ENCODE peak calls at places on chromosomes 11 and 22, in seven cellular contexts. N is colonic mucosa; Q is activated CD4-positive, alpha-beta T cell treated with anti-CD3 and anti-CD28 coated beads for 24 hours; J is stimulated activated CD4-positive, alpha-beta T cell treated with anti-CD3 and anti-CD28 coated beads, Interleukin-12 subunit alpha, Interleukin-12 subunit beta, amount 100 ng/mL, for 48 hours; H is PC-3; O is heart right ventricle; K is mucosa of gallbladder. R is an unnamed sample.

GRCh38 chr22:20943104-20943933 is 23.7 kb upstream of the AIFM3 start:
- DNase-seq in O (no peak), N (no peak), Q (no peak), H (no peak), J (no peak), K (no peak), R (no peak)

GRCh38 chr11:61027141-61027840 is 55.8 kb downstream of the CD6 start:
- DNase-seq in N (no peak), H (no peak), Q (no peak), K (no peak), O (no peak), J (no peak), R (no peak)

GRCh38 chr11:114075891-114076441 is 16.5 kb downstream of the ZBTB16 start:
- DNase-seq in O (no peak), J (peak; percentile 32), K (no peak), N (no peak), H (peak; percentile 51), Q (peak; percentile 27), R (peak; percentile 82)

GRCh38 chr11:10824888-10825287 is 16.2 kb upstream of the EIF4G2 start:
- DNase-seq in O (no peak), J (no peak), N (no peak), H (no peak), Q (no peak), K (no peak), R (no peak)

GRCh38 chr11:117641008-117641915 is 155.8 kb downstream of the DSCAML1 start:
- DNase-seq in N (no peak), Q (no peak), H (no peak), J (no peak), O (no peak), K (no peak), R (no peak)

GRCh38 chr11:13721760-13722159 is 53.3 kb downstream of the FAR1 start:
- DNase-seq in K (no peak), O (no peak), J (no peak), Q (no peak), H (no peak), N (no peak), R (no peak)

GRCh38 chr11:11780843-11781242 is 60.9 kb upstream of the USP47 start:
- DNase-seq in J (no peak), Q (no peak), O (no peak), N (no peak), K (no peak), H (peak; percentile 9), R (no peak)

GRCh38 chr22:38871360-38872171 is 450 bp downstream of the CBX6 start:
- DNase-seq in J (peak; percentile 31), H (no peak), N (no peak), O (no peak), K (no peak), Q (no peak), R (no peak)

GRCh38 chr11:75031224-75031753 is 42.6 kb downstream of the NEU3 start:
- DNase-seq in K (peak; percentile 34), O (no peak), J (no peak), N (no peak), Q (no peak), H (peak; percentile 72), R (peak; percentile 96)

GRCh38 chr11:3947084-3947483 is 91.6 kb downstream of the STIM1 start:
- DNase-seq in N (peak; percentile 41), Q (no peak), H (no peak), K (peak; percentile 50), J (no peak), O (no peak), R (peak; percentile 60)

GRCh38 chr11:72812968-72813739 is 1.1 kb upstream of the ATG16L2 start:
- DNase-seq in J (peak; percentile 75), H (peak; percentile 85), O (no peak), N (peak; percentile 79), Q (peak; percentile 50), K (no peak), R (peak; percentile 68)

GRCh38 chr11:88410056-88410455 is 72.5 kb upstream of the CTSC start:
- DNase-seq in H (no peak), K (no peak), O (no peak), Q (no peak), N (no peak), J (no peak), R (no peak)

GRCh38 chr22:23216331-23217170 is 36.2 kb downstream of the BCR start:
- DNase-seq in N (no peak), O (no peak), J (peak; percentile 42), K (no peak), Q (peak; percentile 24), H (no peak), R (peak; percentile 3)

GRCh38 chr11:73982990-73983763 is 534 bp upstream of the UCP2 start:
- DNase-seq in K (peak; percentile 93), H (peak; percentile 92), O (peak; percentile 93), J (peak; percentile 93), N (peak; percentile 95), Q (peak; percentile 86), R (peak; percentile 95)

GRCh38 chr11:41099654-41100053 is 359.8 kb downstream of the LRRC4C start:
- DNase-seq in H (no peak), J (no peak), K (no peak), Q (no peak), O (no peak), N (no peak), R (no peak)